ENCODE peak calls at places on chromosomes 16 and 17, in nine cellular contexts. W is SK-N-MC, O is K562, V is GM12892, R is suprapubic skin, I is spleen, N is GM23338, A is transverse colon, U is prostate gland. L is an unnamed sample.

GRCh38 chr16:46928811-46929210 is 44.6 kb downstream of the GPT2 start:
- DNase-seq in U (no peak), N (no peak), A (no peak), V (no peak), O (no peak), W (no peak), I (no peak), R (no peak), L (no peak)

GRCh38 chr16:80208750-80209149 is 332.0 kb upstream of the DYNLRB2 start:
- DNase-seq in U (no peak), R (no peak), W (no peak), V (no peak), A (no peak), O (no peak), I (no peak), N (no peak), L (no peak)

GRCh38 chr17:76968707-76969597 is 100.7 kb downstream of the MGAT5B start:
- DNase-seq in R (no peak), O (no peak), W (no peak), A (peak; percentile 55), V (no peak), N (peak; percentile 99), U (no peak), I (peak; percentile 91), L (no peak)

GRCh38 chr17:36506249-36506826 is 19.9 kb downstream of the ZNHIT3 start:
- DNase-seq in V (no peak), A (no peak), R (no peak), O (no peak), W (no peak), U (no peak), I (no peak), N (no peak), L (no peak)

GRCh38 chr17:6914711-6915110 is 81.1 kb upstream of the ALOX12 start:
- DNase-seq in A (no peak), N (no peak), R (no peak), V (no peak), O (peak; percentile 44), I (no peak), U (no peak), W (no peak), L (no peak)

GRCh38 chr16:88504489-88505404 is 51.7 kb downstream of the ZFPM1 start:
- DNase-seq in W (no peak), A (peak; percentile 46), R (no peak), V (no peak), O (no peak), U (no peak), N (no peak), I (no peak), L (no peak)

GRCh38 chr17:75783069-75783783 is 1.4 kb upstream of the UNK start:
- DNase-seq in V (no peak), W (no peak), U (no peak), N (peak; percentile 67), A (no peak), R (no peak), O (no peak), I (no peak), L (no peak)

GRCh38 chr16:6970171-6970857 is 362.3 kb upstream of the RBFOX1 start:
- DNase-seq in R (no peak), I (no peak), W (no peak), U (no peak), N (no peak), O (no peak), A (no peak), V (no peak), L (no peak)

DNA sequence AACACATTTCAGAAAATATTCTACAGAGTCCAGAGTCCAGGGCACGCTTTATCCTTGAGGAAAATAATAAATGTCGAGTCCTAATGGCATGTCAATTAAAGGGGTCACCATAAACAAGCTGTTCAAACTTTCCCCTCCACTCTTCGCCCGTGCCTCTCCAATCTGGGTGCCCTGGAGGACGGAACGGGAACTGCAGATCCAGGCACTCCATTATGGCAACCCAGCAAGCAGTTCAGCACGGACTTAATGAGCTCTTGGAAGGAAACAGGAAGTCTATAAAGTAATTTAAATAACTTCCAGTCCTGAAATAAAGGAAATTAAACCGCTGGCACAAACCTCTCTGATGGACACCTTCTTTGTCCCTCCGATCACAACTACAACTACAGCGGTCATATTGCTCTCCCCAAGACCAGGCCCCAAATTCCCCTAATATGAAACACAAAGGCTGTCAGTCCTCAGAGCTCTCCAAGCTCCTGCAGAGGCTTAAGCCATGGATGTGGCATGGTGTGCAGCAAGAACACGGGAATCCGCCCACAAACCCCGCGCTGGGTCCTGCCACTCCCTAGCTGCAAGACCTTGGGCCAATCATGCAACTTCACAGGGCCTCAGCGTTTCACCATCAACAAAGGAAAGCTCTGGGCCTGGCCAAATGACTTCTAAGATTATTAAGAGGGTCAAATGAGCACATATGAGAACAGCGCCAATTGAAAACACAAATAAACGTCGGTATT is 52.6 kb downstream of the ZFHX3 start:
- DNase-seq in N (peak; percentile 81), O (peak; percentile 67), V (no peak), W (no peak), R (peak; percentile 50), U (no peak), A (peak; percentile 34), I (no peak), L (no peak)
- TF ChIP-seq POLR2AphosphoS5 in N (no peak), O (no peak), V (no peak), W (no peak), R (no peak), U (no peak), A (no peak), I (no peak), L (no peak)

DNA sequence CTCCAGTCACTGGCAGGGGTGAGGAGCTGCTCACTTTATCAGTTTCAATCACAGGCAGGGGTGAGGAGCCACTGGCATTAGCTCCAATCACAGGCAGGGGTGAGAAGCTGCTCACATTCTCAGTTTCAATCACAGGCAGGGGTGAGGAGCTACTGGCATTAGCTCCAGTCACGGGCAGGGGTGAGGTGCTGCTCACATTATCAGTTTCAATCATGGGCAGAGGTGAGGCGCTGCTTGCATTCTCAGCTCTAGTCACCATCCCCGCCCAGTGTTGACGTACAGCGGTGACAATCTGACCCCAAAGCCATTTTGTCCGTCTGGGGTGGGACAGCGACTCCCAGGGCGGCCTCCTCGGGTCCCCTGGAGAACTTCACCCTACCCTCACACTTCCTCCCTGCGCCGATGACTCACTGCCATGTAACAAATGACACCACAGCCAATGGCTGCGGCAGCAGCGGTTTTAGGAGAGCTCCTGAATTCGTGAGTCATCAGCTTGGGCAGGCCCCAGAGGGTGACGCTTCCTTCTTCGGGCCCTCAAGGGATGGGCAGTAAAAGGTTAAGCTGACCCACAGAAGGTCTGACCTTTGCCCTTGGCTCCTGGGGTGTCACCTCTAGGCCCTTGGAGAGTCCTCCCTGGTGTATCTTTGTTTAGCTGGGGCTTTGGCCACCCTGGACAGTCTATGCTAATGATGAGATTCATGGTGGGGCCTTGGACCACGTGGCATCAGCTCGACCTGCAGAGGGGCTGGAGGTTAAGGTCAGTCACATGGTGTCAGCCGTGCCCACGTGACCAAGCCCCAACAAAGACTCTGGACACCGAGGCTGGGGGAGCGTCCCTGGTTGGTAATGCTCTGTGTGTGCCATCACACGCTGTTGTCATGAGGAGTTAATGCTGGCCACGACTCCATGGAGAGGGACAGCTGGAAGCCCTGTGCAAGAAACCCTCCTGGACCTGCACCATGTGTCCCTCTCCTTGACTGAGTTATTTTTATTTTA is 171.7 kb downstream of the C16orf95 start:
- DNase-seq in V (no peak), N (no peak), W (no peak), A (no peak), O (peak; percentile 74), R (no peak), I (no peak), U (no peak), L (no peak)
- TF ChIP-seq POLR2AphosphoS5 in V (no peak), N (no peak), W (no peak), A (no peak), O (no peak), R (no peak), I (no peak), U (no peak), L (no peak)

DNA sequence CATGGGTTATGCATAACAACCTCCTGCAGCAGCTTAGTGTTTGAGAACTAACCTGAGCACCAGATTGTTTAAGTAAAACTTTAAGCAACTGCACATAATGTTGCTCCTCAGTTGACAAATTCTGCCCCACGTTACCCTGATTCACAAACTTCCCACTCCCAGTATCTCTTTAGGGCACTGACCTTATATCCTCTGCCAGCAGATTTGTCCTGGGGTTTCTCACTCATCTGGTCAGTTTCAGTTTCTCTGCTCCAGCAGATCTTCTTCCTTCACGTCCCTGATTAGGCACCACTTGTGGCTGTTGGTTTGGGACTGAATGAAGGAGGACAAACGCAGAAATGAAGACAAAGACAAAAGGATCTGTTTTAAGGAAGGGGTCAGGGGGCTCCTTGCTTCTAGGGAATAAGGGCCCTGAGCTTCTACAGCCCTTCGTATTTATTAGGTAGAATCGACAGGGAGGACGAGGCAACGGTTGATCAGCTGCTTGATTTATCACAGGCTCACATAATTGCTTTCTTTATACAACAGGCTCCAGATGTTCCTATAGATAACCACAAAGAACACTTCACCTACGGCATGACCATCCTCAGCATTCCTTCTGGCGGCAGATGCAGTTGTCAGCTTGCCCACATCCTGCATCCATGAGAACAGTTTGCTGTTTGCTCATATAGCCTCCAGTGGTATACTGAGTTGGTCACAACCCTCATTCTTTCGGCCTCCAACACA is 13.5 kb upstream of the ZNF689 start:
- DNase-seq in W (no peak), N (no peak), R (no peak), A (no peak), I (peak; percentile 7), O (no peak), U (no peak), V (no peak), L (peak; percentile 80)
- TF ChIP-seq POLR2AphosphoS5 in W (no peak), N (no peak), R (no peak), A (no peak), I (no peak), O (no peak), U (no peak), V (no peak), L (no peak)

GRCh38 chr17:15349119-15349518 is 7.7 kb upstream of the TEKT3 start:
- DNase-seq in U (no peak), I (no peak), R (no peak), N (no peak), V (no peak), W (no peak), O (no peak), A (no peak), L (no peak)

GRCh38 chr17:15354256-15354655 is 12.9 kb upstream of the TEKT3 start:
- DNase-seq in V (no peak), I (no peak), U (no peak), O (no peak), W (no peak), A (peak; percentile 44), R (no peak), N (no peak), L (no peak)

GRCh38 chr17:15350777-15351486 is 9.5 kb upstream of the TEKT3 start:
- DNase-seq in N (no peak), O (no peak), A (peak; percentile 26), U (peak; percentile 9), R (no peak), I (no peak), V (no peak), W (no peak), L (no peak)

GRCh38 chr17:15351487-15351840 is 10.1 kb upstream of the TEKT3 start:
- DNase-seq in A (no peak), W (no peak), I (no peak), V (no peak), O (no peak), R (no peak), N (no peak), U (no peak), L (no peak)

DNA sequence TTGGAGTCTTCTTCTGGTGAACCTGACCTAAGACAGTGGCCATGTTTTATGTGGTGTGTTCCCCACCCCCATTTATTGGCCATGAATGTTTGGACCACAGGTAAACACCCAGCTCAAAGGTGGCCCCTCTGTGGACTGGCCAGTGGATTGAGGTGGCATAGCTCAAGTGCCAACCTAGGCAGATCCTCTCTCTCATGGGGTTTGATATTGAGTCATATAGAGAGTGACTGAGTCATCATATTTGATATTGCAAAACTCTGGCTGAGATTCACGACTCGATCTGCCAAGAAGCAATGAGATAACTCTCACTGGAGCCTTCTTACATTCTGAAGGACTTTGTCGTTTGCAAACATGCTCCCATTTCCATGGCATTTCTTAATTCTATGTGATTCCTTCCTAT is 10.5 kb upstream of the TEKT3 start:
- DNase-seq in O (no peak), A (peak; percentile 25), I (no peak), V (no peak), U (no peak), N (no peak), R (no peak), W (no peak), L (no peak)
- TF ChIP-seq POLR2AphosphoS5 in O (no peak), A (peak; percentile 22), I (no peak), V (no peak), U (no peak), N (no peak), R (no peak), W (no peak), L (peak; percentile 63)